ENCODE peak calls at places on chromosomes 2 and 18, in ten cellular contexts. T is brain microvascular endothelial cell, H is lower leg skin, V is neural progenitor cell, O is tibial artery, G is fibroblast of lung, A is tibial nerve, E is IMR-90, N is sigmoid colon, U is cardiac muscle cell. R is an unnamed sample.

GRCh38 chr2:165874445-165875039 is 79.0 kb downstream of the TTC21B start:
- DNase-seq in H (no peak), V (peak), A (peak), U (peak), N (no peak), O (no peak), E (peak), T (peak), G (peak), R (peak)

GRCh38 chr2:76867854-76868253 is 654.3 kb downstream of the LRRTM4 start:
- DNase-seq in N (no peak), V (no peak), O (no peak), G (peak), T (peak), E (peak), H (no peak), A (no peak), U (peak), R (peak)

GRCh38 chr2:72694715-72695496 is 130.9 kb downstream of the EXOC6B start:
- DNase-seq in T (peak), H (no peak), E (peak), U (peak), V (peak), O (no peak), N (peak), G (peak), A (no peak), R (peak)

GRCh38 chr2:26687328-26687727 is 5.2 kb upstream of the KCNK3 start:
- DNase-seq in E (no peak), O (no peak), A (no peak), H (no peak), U (no peak), T (no peak), N (no peak), G (no peak), V (no peak), R (no peak)

GRCh38 chr2:162732946-162733698 is 105.4 kb downstream of the KCNH7 start:
- DNase-seq in H (no peak), V (no peak), U (no peak), E (no peak), O (no peak), T (no peak), G (no peak), A (no peak), N (no peak), R (no peak)

GRCh38 chr2:186995092-186995491 is 146.1 kb upstream of the ZSWIM2 start:
- DNase-seq in E (peak), T (peak), N (no peak), H (no peak), O (no peak), A (no peak), G (peak), U (peak), V (no peak), R (peak)

GRCh38 chr2:147013696-147014392 is 831.0 kb upstream of the ACVR2A start:
- DNase-seq in A (no peak), N (no peak), E (no peak), O (no peak), V (no peak), U (no peak), H (no peak), T (no peak), G (no peak), R (no peak)

GRCh38 chr2:226794751-226795171 is 4.9 kb downstream of the IRS1 start:
- DNase-seq in A (no peak), N (no peak), T (peak), O (no peak), U (peak), G (peak), H (peak), E (peak), V (no peak), R (peak)

GRCh38 chr2:86054539-86055082 is 51.1 kb downstream of the POLR1A start:
- DNase-seq in V (no peak), H (peak), E (peak), G (no peak), U (no peak), O (no peak), T (no peak), A (no peak), N (peak), R (peak)

GRCh38 chr18:12474876-12475275 is 67.1 kb downstream of the PRELID3A start:
- DNase-seq in T (no peak), O (no peak), U (no peak), A (no peak), H (no peak), V (no peak), G (no peak), E (peak), N (no peak), R (no peak)

GRCh38 chr2:235756491-235756890 is 262.6 kb downstream of the AGAP1 start:
- DNase-seq in T (no peak), A (no peak), E (no peak), N (peak), U (no peak), V (peak), H (no peak), O (peak), G (no peak), R (no peak)

GRCh38 chr18:73352546-73352945 is 484.8 kb upstream of the NETO1 start:
- DNase-seq in H (no peak), V (no peak), T (no peak), U (no peak), G (peak), E (peak), O (no peak), N (no peak), A (no peak), R (peak)

GRCh38 chr18:63365909-63366269 is 1.1 kb downstream of the KDSR start:
- DNase-seq in N (no peak), O (no peak), A (no peak), T (no peak), E (peak), V (peak), H (no peak), U (peak), G (peak), R (peak)

GRCh38 chr2:174771631-174772491 is 7.6 kb upstream of the CHRNA1 start:
- DNase-seq in N (peak), E (peak), U (peak), H (peak), A (peak), O (peak), T (peak), V (peak), G (peak), R (peak)

DNA sequence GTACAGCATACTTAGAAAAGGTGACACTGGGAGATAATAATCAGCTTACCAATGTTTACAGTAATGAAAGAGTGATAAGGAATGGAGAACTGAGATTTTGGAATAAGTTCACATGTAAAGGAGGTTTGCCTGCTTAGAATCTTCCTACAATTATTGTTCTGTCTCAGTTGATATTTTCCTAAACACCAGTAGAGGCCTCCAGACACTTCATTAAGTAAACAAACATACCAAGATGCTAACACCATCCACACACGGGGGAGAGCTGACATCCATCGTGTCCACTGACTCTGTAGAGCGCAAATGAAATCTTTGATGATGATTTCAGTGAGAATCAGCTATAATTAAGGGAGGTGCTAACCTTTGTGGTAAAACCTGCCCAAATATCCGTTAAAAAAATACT is 211.7 kb upstream of the MMADHC start:
- DNase-seq in U (peak), O (no peak), E (no peak), V (peak), A (peak), G (peak), T (no peak), H (no peak), N (no peak), R (peak)
- TF ChIP-seq CTCF in U (peak), O (peak), E (peak), V (peak), A (no peak), G (peak), T (peak), H (no peak), N (peak), R (peak)

DNA sequence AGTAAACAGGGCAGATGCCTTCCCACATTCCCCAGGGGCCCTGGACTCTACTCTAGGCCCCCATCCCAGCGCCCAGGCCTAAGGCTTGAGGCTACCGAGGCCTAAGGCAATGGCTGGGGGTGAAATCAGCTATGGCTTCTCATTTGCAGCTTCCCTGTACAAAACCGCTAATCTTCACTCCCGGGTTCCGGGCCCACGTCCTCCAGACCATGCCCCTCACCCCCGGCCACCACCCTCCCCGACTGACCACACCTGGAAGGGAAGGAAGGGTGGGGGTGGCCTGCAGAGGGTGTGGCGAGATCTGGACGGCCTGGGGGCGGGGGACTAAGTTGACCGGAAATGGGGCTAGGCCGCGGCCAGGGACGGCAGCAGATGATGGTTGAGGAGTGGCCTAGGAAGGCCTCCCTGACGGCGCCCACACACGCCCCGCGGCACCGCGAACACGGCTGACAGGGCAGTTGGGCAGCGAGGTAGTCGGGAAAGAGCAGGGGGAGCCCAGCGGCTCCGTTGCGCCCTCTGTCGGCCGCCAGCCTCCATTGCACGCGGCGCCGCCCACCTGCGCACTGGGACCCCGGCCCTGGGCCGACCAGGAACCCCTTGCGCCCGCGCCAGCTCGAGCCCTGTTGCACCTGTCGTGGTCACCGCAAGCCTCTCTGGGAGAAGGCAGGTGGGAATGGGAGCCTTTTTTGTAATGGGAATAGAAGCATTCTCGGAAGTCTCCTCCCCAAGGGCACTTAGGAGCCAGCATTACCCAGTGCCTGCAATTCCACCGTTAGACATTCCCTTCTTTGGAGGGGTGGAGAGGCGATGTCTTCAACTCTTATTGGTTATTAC is 117.1 kb upstream of the STPG4 start:
- DNase-seq in N (peak), A (peak), H (peak), V (peak), T (no peak), U (peak), E (peak), G (peak), O (peak), R (peak)
- H3K4me3 ChIP-seq in N (peak), A (peak), H (no peak), V (peak), T (peak), U (no peak), E (no peak), G (peak), O (peak), R (peak)

GRCh38 chr2:1208522-1208921 is 204.7 kb upstream of the TPO start:
- DNase-seq in T (no peak), A (no peak), E (no peak), O (no peak), N (no peak), H (no peak), V (no peak), U (no peak), G (no peak), R (no peak)

GRCh38 chr2:1203772-1204171 is 209.5 kb upstream of the TPO start:
- DNase-seq in O (no peak), E (no peak), A (no peak), H (no peak), U (no peak), N (no peak), T (no peak), G (no peak), V (no peak), R (no peak)

GRCh38 chr2:1207962-1208510 is 205.2 kb upstream of the TPO start:
- DNase-seq in N (no peak), A (no peak), G (no peak), H (no peak), O (no peak), U (no peak), T (no peak), V (no peak), E (no peak), R (no peak)

GRCh38 chr2:1209246-1209645 is 204.0 kb upstream of the TPO start:
- DNase-seq in E (no peak), O (no peak), A (no peak), U (no peak), H (no peak), V (no peak), T (no peak), N (no peak), G (no peak), R (no peak)

DNA sequence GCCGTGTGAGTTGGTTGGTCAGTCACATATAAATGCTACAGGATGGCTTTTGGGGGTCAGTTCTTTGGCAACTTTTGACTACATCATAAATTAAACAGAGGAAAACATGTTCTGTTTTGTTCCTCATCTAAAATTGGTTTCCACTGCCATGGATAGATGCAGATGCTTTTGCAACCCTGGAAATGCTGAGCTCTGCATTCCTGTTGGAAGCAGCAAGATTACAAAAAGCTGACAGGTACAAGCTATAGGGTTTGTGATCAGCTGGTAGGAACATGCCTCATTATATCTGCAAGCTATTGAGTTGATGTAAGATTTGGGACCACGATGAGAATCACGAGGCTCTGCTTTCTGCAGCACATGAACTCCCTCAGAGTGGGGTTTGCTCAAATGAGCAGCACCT is 207.4 kb upstream of the TPO start:
- DNase-seq in U (no peak), N (no peak), H (no peak), A (no peak), T (no peak), E (no peak), G (no peak), O (no peak), V (no peak), R (no peak)
- TF ChIP-seq CTCF in U (no peak), N (no peak), H (no peak), A (no peak), T (no peak), E (no peak), G (no peak), O (no peak), V (no peak), R (no peak)

GRCh38 chr2:241036964-241037421 is 38.6 kb downstream of the SNED1 start:
- DNase-seq in N (peak), H (no peak), E (no peak), G (no peak), T (no peak), A (no peak), U (no peak), O (no peak), V (no peak), R (no peak)
- H3K4me3 ChIP-seq in N (no peak), H (no peak), E (no peak), G (no peak), T (no peak), A (peak), U (peak), O (no peak), V (peak), R (no peak)

GRCh38 chr2:47274780-47275117 is 119.6 kb upstream of the STPG4 start:
- DNase-seq in N (no peak), H (no peak), A (no peak), O (no peak), U (no peak), G (no peak), V (no peak), E (no peak), T (no peak), R (no peak)

GRCh38 chr2:47277987-47278386 is 122.9 kb upstream of the STPG4 start:
- DNase-seq in H (no peak), N (no peak), T (no peak), V (no peak), U (no peak), O (no peak), A (no peak), G (no peak), E (no peak), R (no peak)

GRCh38 chr2:47274054-47274779 is 119.1 kb upstream of the STPG4 start:
- DNase-seq in O (no peak), A (no peak), N (no peak), V (no peak), T (peak), G (peak), E (peak), H (peak), U (peak), R (peak)

GRCh38 chr2:47277187-47277586 is 122.1 kb upstream of the STPG4 start:
- DNase-seq in N (no peak), A (no peak), V (no peak), T (no peak), U (no peak), E (no peak), H (peak), O (no peak), G (no peak), R (no peak)

DNA sequence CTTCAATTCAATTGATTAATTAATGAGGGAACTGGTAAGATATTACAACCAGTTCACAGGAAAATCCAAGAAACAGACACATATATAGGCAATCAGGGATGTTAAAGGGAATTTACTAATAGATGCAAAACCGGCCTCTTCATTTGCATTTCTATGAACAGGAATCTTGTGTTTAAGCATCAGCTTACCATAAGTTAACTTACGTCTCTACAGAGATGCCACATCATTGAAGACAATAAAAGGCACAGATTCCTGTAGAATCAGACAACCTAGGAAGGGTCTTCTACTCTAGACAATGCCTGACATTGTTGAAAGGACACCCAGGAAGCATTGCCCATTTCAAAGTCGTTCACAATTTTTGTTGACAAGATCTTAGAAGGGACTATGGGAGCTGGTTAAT is 121.0 kb upstream of the STPG4 start:
- DNase-seq in N (no peak), T (no peak), V (no peak), O (no peak), A (no peak), H (no peak), E (no peak), U (no peak), G (no peak), R (no peak)
- TF ChIP-seq CTCF in N (no peak), T (no peak), V (no peak), O (no peak), A (no peak), H (no peak), E (no peak), U (no peak), G (no peak), R (no peak)

DNA sequence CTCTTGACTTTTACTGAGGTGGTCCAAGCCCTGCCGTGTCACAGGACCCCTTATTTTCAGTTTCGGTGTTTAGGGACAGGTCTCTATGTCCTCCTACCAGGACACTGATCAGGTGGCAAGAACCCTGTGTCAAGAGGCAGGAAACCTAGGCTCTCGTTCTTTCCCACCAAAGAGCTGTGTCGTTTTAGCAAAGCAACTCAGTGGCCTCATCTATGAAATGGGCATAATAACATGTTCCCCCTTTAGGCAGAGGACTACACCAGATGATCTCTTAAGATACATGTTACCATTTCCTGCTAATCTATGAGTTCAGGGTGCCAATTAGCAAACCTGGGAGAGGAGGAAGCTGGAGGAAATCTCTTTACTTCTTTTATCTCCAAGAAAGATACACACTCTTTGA is 1.9 kb downstream of the RAB31 start:
- DNase-seq in A (no peak), O (no peak), T (no peak), U (no peak), E (no peak), G (no peak), V (no peak), N (no peak), H (peak), R (no peak)
- H3K4me3 ChIP-seq in A (peak), O (peak), T (peak), U (no peak), E (no peak), G (peak), V (no peak), N (peak), H (no peak), R (peak)

GRCh38 chr2:9118383-9118960 is 88.1 kb upstream of the ASAP2 start:
- DNase-seq in E (no peak), H (no peak), O (no peak), A (no peak), V (no peak), U (no peak), N (peak), G (no peak), T (no peak), R (no peak)
- TF ChIP-seq CTCF in E (no peak), H (no peak), O (no peak), A (no peak), V (no peak), U (no peak), N (no peak), G (no peak), T (no peak), R (no peak)

GRCh38 chr2:95275601-95276243 is 1.5 kb downstream of the PROM2 start:
- DNase-seq in G (no peak), V (no peak), T (no peak), U (peak), E (no peak), N (peak), O (peak), H (peak), A (no peak), R (no peak)
- H3K4me3 ChIP-seq in G (no peak), V (no peak), T (no peak), U (no peak), E (no peak), N (no peak), O (no peak), H (no peak), A (no peak), R (no peak)

GRCh38 chr2:120397362-120397811 is 51.5 kb downstream of the INHBB start:
- DNase-seq in H (peak), O (no peak), U (peak), V (no peak), E (no peak), N (no peak), A (no peak), T (no peak), G (no peak), R (no peak)
- TF ChIP-seq CTCF in H (no peak), O (no peak), U (no peak), V (no peak), E (no peak), N (no peak), A (no peak), T (no peak), G (no peak), R (no peak)

DNA sequence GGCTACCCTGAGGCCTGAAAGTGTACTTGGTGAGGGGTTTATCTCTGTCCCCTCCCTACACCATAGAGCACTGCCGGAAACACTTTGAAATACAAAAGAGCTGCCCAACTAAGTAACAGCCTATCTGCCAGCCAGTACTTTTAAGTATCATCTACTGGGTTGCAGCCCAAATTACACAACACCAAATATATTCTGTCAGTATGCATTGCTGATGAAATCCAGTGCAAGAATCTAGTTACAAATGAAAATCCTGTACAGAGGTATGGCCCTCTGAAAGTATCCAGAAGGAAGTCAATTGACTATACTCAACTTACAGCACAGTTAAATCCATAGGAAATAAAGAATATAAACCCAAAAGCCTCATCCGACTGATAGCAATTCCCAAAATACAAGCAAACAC is 280.8 kb downstream of the CCDC85A start:
- DNase-seq in U (peak), V (no peak), T (no peak), H (no peak), N (no peak), O (no peak), G (no peak), E (no peak), A (no peak), R (peak)
- H3K4me3 ChIP-seq in U (no peak), V (no peak), T (no peak), H (no peak), N (no peak), O (no peak), G (no peak), E (no peak), A (no peak), R (no peak)